ENCODE peak calls at places on chromosomes 5 and 9, in seven cellular contexts. I is thyroid gland, Q is transverse colon, U is esophagus squamous epithelium, C is uterus, H is stomach, O is breast epithelium. Y is an unnamed sample.

GRCh38 chr5:16489322-16489791 is 23.8 kb upstream of the ZNF622 start:
- DNase-seq in I (no peak), Q (no peak), U (no peak), C (no peak), H (no peak), O (no peak), Y (no peak)

GRCh38 chr9:129602598-129603415 is 18.1 kb downstream of the C9orf50 start:
- DNase-seq in I (no peak), Q (no peak), U (no peak), C (no peak), H (no peak), O (no peak), Y (no peak)

GRCh38 chr5:104241051-104241450 is 678.5 kb upstream of the NUDT12 start:
- DNase-seq in I (no peak), Q (no peak), U (no peak), C (no peak), H (no peak), O (no peak), Y (no peak)

GRCh38 chr9:93061791-93062299 is 3.3 kb downstream of the SUSD3 start:
- DNase-seq in I (no peak), Q (peak; percentile 74), U (no peak), C (no peak), H (peak; percentile 48), O (no peak), Y (no peak)

GRCh38 chr9:28650327-28650726 is 1077.0 kb upstream of the C9orf72 start:
- DNase-seq in I (no peak), Q (no peak), U (no peak), C (no peak), H (no peak), O (no peak), Y (no peak)

GRCh38 chr9:113578877-113579269 is 115.3 kb downstream of the RGS3 start:
- DNase-seq in I (peak; percentile 40), Q (peak; percentile 80), U (peak; percentile 41), C (no peak), H (peak; percentile 73), O (peak; percentile 71), Y (peak; percentile 96)

GRCh38 chr9:32404856-32405255 is 20.4 kb downstream of the ACO1 start:
- DNase-seq in I (no peak), Q (no peak), U (no peak), C (no peak), H (no peak), O (no peak), Y (no peak)

GRCh38 chr5:119388619-119389190 is 32.9 kb downstream of the TNFAIP8 start:
- DNase-seq in I (no peak), Q (no peak), U (no peak), C (no peak), H (no peak), O (no peak), Y (no peak)

GRCh38 chr9:129751841-129752801 is 721 bp downstream of the PTGES start:
- DNase-seq in I (peak; percentile 76), Q (peak; percentile 61), U (no peak), C (no peak), H (peak; percentile 80), O (peak; percentile 73), Y (no peak)

GRCh38 chr5:81749562-81750307 is 1.2 kb downstream of the SSBP2 start:
- DNase-seq in I (peak; percentile 58), Q (peak; percentile 48), U (peak; percentile 6), C (peak; percentile 51), H (peak; percentile 31), O (peak; percentile 52), Y (peak; percentile 44)
- TF ChIP-seq POLR2A in I (peak; percentile 26), Q (no peak), U (peak; percentile 14), C (no peak), H (no peak), O (no peak), Y (no peak)

GRCh38 chr9:96420468-96421219 is 2.5 kb upstream of the ZNF367 start:
- DNase-seq in I (peak; percentile 31), Q (peak; percentile 25), U (no peak), C (no peak), H (no peak), O (no peak), Y (peak; percentile 88)

GRCh38 chr9:96419691-96419969 is 1.5 kb upstream of the ZNF367 start:
- DNase-seq in I (no peak), Q (no peak), U (no peak), C (no peak), H (no peak), O (no peak), Y (no peak)

GRCh38 chr9:96417610-96418073 is 528 bp downstream of the ZNF367 start:
- DNase-seq in I (peak; percentile 16), Q (peak; percentile 24), U (no peak), C (no peak), H (no peak), O (no peak), Y (peak; percentile 34)

GRCh38 chr9:96418074-96418919 is at the start of gene ZNF367:
- DNase-seq in I (peak; percentile 98), Q (peak; percentile 98), U (peak; percentile 85), C (peak; percentile 96), H (peak; percentile 97), O (peak; percentile 95), Y (peak; percentile 97)

GRCh38 chr9:96418920-96419690 is 935 bp upstream of the ZNF367 start:
- DNase-seq in I (peak; percentile 67), Q (peak; percentile 86), U (no peak), C (no peak), H (peak; percentile 74), O (no peak), Y (peak; percentile 78)
- TF ChIP-seq POLR2A in I (peak; percentile 56), Q (peak; percentile 90), U (peak; percentile 57), C (peak; percentile 40), H (no peak), O (no peak), Y (peak; percentile 61)

GRCh38 chr9:68974901-68975300 is 39.0 kb downstream of the PRKACG start:
- DNase-seq in I (no peak), Q (no peak), U (no peak), C (no peak), H (no peak), O (no peak), Y (no peak)

GRCh38 chr9:68970150-68970549 is 43.8 kb downstream of the PRKACG start:
- DNase-seq in I (no peak), Q (peak; percentile 59), U (no peak), C (no peak), H (no peak), O (no peak), Y (no peak)

GRCh38 chr9:68975644-68976043 is 38.3 kb downstream of the PRKACG start:
- DNase-seq in I (no peak), Q (no peak), U (no peak), C (no peak), H (no peak), O (no peak), Y (no peak)

GRCh38 chr9:68974431-68974830 is 39.5 kb downstream of the PRKACG start:
- DNase-seq in I (no peak), Q (no peak), U (no peak), C (no peak), H (no peak), O (no peak), Y (no peak)

DNA sequence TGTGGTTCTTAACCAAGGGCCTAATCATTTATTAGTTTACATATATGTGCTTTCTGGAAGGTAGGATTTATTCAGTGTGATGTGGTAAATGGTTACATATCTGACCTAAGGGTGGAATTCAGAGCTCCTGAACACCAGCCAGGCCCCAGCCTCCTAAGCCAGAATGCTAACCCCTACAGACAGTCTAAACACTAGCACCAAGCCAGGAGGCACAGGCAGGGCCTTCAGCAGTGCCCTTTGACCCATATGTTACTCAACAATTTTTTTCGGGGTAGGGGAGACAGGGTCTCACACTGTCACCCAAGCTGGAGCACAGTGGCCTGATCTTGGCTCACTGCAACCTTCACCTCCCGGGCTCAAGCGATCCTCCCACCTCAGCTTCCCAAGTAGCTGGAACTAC is 40.3 kb downstream of the PRKACG start:
- DNase-seq in I (no peak), Q (no peak), U (no peak), C (no peak), H (no peak), O (no peak), Y (no peak)
- TF ChIP-seq POLR2A in I (no peak), Q (no peak), U (no peak), C (no peak), H (no peak), O (no peak), Y (no peak)

GRCh38 chr5:177508837-177509236 is 789 bp downstream of the DOK3 start:
- DNase-seq in I (no peak), Q (no peak), U (no peak), C (no peak), H (no peak), O (no peak), Y (no peak)

GRCh38 chr5:177508217-177508611 is 1.4 kb downstream of the DOK3 start:
- DNase-seq in I (no peak), Q (no peak), U (no peak), C (no peak), H (no peak), O (no peak), Y (no peak)

GRCh38 chr5:177509991-177510566 is 453 bp upstream of the DOK3 start:
- DNase-seq in I (no peak), Q (no peak), U (no peak), C (no peak), H (no peak), O (no peak), Y (no peak)

GRCh38 chr5:177510567-177511053 is 984 bp upstream of the DOK3 start:
- DNase-seq in I (no peak), Q (peak; percentile 51), U (no peak), C (no peak), H (no peak), O (no peak), Y (no peak)

GRCh38 chr5:177509361-177509951 is at the start of gene DOK3:
- DNase-seq in I (no peak), Q (peak; percentile 67), U (no peak), C (no peak), H (peak; percentile 41), O (no peak), Y (no peak)
- TF ChIP-seq POLR2A in I (no peak), Q (no peak), U (peak; percentile 34), C (no peak), H (no peak), O (no peak), Y (no peak)

DNA sequence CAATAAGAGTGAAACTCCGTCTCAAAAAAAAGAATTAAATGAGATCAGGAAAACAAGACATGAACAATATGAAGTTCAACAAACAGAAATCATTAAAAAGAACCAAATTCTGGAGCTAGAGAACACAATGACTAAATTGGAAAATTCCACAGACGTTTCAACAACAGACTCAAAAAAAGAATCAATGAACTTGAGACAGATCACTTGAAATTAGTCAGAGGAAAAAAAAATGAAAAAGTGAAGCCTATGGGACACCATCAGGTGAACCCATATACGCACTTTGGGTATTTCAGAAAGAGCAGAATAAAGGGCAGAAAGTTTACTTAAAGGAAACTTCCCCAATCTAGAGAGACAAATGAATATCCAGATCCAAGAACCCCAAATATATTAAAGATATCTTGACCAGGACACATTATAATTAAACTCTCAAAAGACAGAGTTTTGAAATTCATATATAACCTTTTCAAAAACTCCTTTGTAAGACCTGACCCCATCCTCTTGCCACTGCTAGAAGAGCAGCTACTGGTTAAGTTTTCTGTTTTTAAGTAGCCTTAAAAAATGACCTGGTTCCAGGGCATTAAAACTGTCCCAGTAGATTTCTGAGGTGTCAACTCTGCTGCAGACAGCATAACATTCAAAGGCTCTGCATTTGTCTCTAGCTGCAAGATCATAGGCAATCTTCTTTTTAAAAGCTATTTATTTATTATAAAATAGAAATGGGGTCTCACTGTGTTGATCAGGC is 7.7 kb upstream of the MATR3 start:
- DNase-seq in I (no peak), Q (no peak), U (no peak), C (no peak), H (no peak), O (no peak), Y (no peak)
- TF ChIP-seq POLR2A in I (no peak), Q (no peak), U (no peak), C (no peak), H (no peak), O (no peak), Y (no peak)